ENCODE peak calls at places on chromosomes 4 and X, in ten cellular contexts. D, S, R, I, Z, V, A, B, M and O are unnamed samples.

GRCh38 chrX:97728225-97728624 is 844.5 kb downstream of the RPA4 start:
- DNase-seq in S (peak; percentile 35), I (no peak), A (no peak), V (no peak), B (no peak), M (no peak), D (no peak), R (no peak), Z (no peak), O (no peak)

GRCh38 chr4:153676984-153677383 is 7.1 kb upstream of the TLR2 start:
- DNase-seq in B (no peak), S (no peak), R (no peak), D (no peak), A (no peak), I (no peak), Z (peak; percentile 19), V (no peak), M (no peak), O (no peak)

GRCh38 chr4:38889143-38889542 is 21.5 kb downstream of the FAM114A1 start:
- DNase-seq in A (no peak), V (no peak), D (no peak), Z (peak; percentile 83), M (no peak), B (peak; percentile 69), I (no peak), R (no peak), S (no peak), O (no peak)

GRCh38 chrX:148417934-148418333 is 82.5 kb upstream of the AFF2 start:
- DNase-seq in S (no peak), D (no peak), I (no peak), Z (no peak), V (no peak), R (no peak), A (no peak), M (no peak), B (no peak), O (no peak)

GRCh38 chrX:101478366-101478765 is 6.9 kb upstream of the ARMCX4 start:
- DNase-seq in M (no peak), D (no peak), A (no peak), R (no peak), S (no peak), B (no peak), I (no peak), V (no peak), Z (no peak), O (no peak)

GRCh38 chr4:68070302-68070701 is 59.4 kb downstream of the TMPRSS11F start:
- DNase-seq in M (peak; percentile 36), D (no peak), V (no peak), R (no peak), B (no peak), S (no peak), I (no peak), A (no peak), Z (no peak), O (no peak)

GRCh38 chrX:56763556-56764152 is 34.6 kb downstream of the NBDY start:
- DNase-seq in A (peak; percentile 88), R (no peak), V (peak; percentile 80), Z (no peak), I (peak; percentile 31), D (no peak), M (peak; percentile 3), B (peak; percentile 59), S (peak; percentile 84), O (no peak)

GRCh38 chr4:150237110-150237852 is 159.0 kb downstream of the DCLK2 start:
- DNase-seq in B (no peak), M (no peak), V (no peak), R (no peak), I (no peak), D (no peak), A (no peak), S (no peak), Z (peak; percentile 12), O (no peak)

DNA sequence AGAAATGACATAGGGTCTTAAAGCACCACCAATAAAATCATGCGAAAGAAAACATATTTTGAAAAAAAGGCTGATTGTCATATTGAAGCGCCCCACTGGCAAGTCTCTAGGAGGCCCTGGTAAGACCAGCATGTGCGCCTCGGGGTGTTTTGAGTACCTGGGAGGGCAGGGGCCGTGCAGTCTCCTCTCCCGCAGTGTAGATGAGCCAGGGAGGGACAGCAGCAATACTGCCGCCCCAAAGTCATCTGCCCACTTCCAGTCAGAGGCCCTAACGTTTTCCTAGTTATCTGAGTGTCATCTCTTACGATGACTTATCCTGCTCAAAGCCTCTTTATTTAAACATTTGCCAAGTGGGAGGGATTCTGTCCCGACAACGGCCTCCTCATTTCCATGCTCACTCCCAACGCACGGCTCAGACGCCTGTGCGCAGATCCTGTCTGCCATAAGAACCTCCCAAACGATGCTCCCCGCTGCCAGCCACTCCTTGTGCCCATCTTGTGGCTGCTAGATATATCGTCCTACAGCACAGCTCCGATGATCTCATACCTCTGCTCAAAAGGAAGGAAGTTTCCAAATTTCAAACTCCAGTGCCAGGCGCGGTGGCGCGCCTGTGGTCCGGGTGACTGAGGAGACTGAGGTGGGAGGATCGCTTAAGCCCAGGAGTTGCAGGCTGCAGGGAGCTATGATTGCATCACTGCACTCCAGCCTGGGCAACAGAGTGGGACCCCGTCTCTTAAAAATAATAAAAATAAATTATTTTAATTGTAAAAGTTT is 17.2 kb upstream of the SCRG1 start:
- DNase-seq in S (peak; percentile 40), A (no peak), M (peak; percentile 16), B (no peak), I (no peak), D (no peak), Z (no peak), R (peak; percentile 62), V (peak; percentile 56), O (no peak)
- TF ChIP-seq CTCF in S (no peak), A (no peak), M (no peak), B (no peak), I (no peak), D (peak; percentile 6), Z (no peak), R (no peak), V (peak; percentile 27), O (no peak)

GRCh38 chr4:56186808-56187523 is 200.3 kb downstream of the AASDH start:
- DNase-seq in D (peak; percentile 17), R (no peak), A (no peak), M (peak; percentile 23), B (no peak), I (no peak), S (no peak), Z (no peak), V (no peak), O (peak; percentile 58)

GRCh38 chr4:56182356-56182755 is 204.9 kb downstream of the AASDH start:
- DNase-seq in A (no peak), Z (no peak), M (no peak), D (no peak), V (no peak), S (no peak), I (no peak), R (no peak), B (no peak), O (no peak)

GRCh38 chr4:56181140-56181950 is 205.9 kb downstream of the AASDH start:
- DNase-seq in R (no peak), Z (peak; percentile 23), I (no peak), B (no peak), M (no peak), A (no peak), S (no peak), D (no peak), V (no peak), O (no peak)

GRCh38 chr4:56184214-56184613 is 203.1 kb downstream of the AASDH start:
- DNase-seq in S (no peak), V (no peak), B (no peak), Z (no peak), I (no peak), D (no peak), A (no peak), R (no peak), M (no peak), O (no peak)

DNA sequence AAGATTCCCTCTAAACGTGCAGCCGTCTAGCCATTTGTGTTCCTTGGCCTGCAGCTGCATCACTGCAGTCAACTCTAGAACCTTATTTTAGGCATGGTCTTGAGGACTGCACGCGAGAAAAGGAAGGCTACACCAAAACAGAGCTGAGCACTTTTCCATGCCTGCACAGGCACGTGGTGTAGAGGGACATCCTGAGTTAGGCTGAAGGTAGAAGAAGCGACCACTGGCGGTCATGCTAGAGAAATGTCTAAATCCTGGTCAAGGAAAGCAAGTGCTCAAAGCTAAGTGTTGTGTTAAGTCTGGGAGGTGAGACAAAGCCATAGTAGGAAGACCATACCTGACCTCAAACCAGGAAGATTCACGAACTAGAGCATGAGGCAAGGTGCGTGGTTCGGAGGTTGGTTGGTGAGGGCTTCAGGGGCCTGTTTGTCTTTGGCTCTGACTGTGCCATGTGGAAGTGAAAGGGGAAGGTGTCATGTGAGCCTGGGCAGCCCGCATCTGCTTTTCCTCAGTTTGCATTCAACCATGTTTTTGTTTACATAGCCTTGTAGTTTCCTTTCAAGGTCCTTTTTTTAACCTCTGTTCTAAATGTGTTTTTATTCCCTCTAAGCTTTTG is 203.8 kb downstream of the AASDH start:
- DNase-seq in I (peak; percentile 44), Z (no peak), V (no peak), M (peak; percentile 38), B (no peak), A (peak; percentile 44), R (no peak), S (no peak), D (no peak), O (no peak)
- TF ChIP-seq CTCF in I (peak; percentile 11), Z (no peak), V (no peak), M (peak; percentile 54), B (no peak), A (no peak), R (no peak), S (no peak), D (no peak), O (no peak)

DNA sequence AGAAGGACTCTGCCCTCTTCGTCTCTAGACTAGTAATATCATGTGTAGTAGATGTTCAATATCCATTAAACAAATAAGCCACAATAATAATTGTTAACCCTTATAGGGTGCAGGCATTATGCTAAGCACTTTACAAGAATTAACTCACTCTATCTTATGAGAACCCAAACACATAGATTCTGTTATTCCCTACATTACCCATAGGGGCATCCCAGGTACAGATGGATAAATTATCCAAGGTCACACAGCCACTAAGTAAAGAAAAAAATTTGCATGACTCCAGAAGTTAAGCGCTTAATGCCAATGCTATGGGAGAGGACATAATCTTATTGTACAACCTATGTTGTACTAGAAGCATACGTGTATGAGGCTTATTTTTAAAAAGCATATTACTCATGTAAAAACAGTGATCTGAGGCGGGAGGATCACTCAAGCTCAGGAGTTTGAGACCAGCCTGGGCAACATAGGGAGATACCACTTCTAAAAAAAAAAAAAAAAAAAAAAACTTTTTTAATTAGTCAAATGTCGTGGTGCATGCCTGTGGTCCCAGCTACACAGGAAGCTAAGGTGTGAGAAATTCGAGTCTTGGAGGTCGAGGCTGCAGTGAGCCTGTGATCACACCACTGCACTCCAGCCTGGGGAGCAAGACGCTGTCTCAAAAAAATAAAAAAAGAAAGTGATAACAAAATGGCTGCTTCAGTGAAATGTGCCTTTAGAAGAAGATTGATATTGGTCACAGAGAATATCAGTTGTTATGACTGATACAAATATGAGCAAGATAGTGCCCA is 13.6 kb downstream of the LDB2 start:
- DNase-seq in V (no peak), D (no peak), A (no peak), I (no peak), R (no peak), B (no peak), M (peak; percentile 52), S (no peak), Z (no peak), O (no peak)
- TF ChIP-seq CTCF in V (no peak), D (no peak), A (no peak), I (peak; percentile 65), R (no peak), B (no peak), M (no peak), S (no peak), Z (no peak), O (peak; percentile 37)

DNA sequence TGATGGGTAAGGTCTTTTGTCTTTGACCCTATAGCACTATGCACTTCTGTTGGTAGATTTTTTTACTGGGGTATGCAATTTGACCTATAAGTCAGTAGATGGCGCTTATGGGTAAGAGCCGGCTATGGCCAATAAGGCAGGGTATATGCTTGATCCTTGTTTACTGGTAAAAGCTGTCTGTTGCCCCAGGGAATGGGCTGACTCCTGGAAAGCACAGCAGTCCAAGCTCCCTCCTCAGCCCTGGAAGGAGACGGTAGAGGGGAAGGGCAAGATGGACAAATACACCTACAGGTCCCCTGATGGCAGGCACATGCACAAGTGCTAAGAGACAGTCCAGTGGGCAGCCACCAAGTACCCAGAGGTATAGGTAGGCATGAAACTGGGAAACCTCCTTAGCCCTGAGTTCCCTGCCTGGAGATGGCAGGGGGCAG is 63.7 kb downstream of the ADAMTS3 start:
- DNase-seq in A (no peak), R (peak; percentile 16), M (peak; percentile 76), D (peak; percentile 72), V (no peak), S (no peak), B (peak; percentile 13), Z (peak; percentile 0), I (peak; percentile 66), O (peak; percentile 40)
- TF ChIP-seq CTCF in A (peak; percentile 29), R (peak; percentile 51), M (peak; percentile 77), D (peak; percentile 87), V (peak; percentile 42), S (peak; percentile 50), B (peak; percentile 67), Z (peak; percentile 14), I (peak; percentile 85), O (peak; percentile 71)